ENCODE peak calls at places on chromosomes 16 and 17, in five cellular contexts. P, Y, A, E and N are unnamed samples.
A peak's percentile ranks its signal among the peaks of the same experiment; 100 is the strongest.

GRCh38 chr17:8091033-8091687 is 3.6 kb upstream of the ALOX12B start:
- ATAC-seq in P (no peak), Y (no peak), A (no peak), E (peak; percentile 90), N (no peak)

GRCh38 chr17:3603870-3604259 is 5.3 kb downstream of the TRPV1 start:
- ATAC-seq in P (no peak), Y (no peak), A (peak; percentile 13), E (no peak), N (peak; percentile 13)

GRCh38 chr17:31095239-31096105 is 695 bp downstream of the NF1 start:
- ATAC-seq in P (peak; percentile 72), Y (peak; percentile 57), A (peak; percentile 80), E (peak; percentile 63), N (peak; percentile 36)

GRCh38 chr17:59804910-59805381 is 87.8 kb downstream of the TUBD1 start:
- ATAC-seq in P (peak; percentile 72), Y (no peak), A (peak; percentile 29), E (peak; percentile 61), N (no peak)

GRCh38 chr17:63967953-63968352 is 4.8 kb downstream of the SCN4A start:
- ATAC-seq in P (peak; percentile 70), Y (no peak), A (no peak), E (no peak), N (no peak)

GRCh38 chr16:69404275-69404805 is 18.5 kb upstream of the TERF2 start:
- ATAC-seq in P (peak; percentile 55), Y (peak; percentile 92), A (peak; percentile 85), E (no peak), N (peak; percentile 51)

GRCh38 chr16:23035240-23035639 is 114.0 kb downstream of the USP31 start:
- ATAC-seq in P (no peak), Y (no peak), A (no peak), E (no peak), N (no peak)

GRCh38 chr17:61378658-61379456 is 20.8 kb upstream of the TBX2 start:
- ATAC-seq in P (no peak), Y (peak; percentile 77), A (no peak), E (no peak), N (no peak)

GRCh38 chr17:48564200-48565023 is 13.7 kb downstream of the HOXB4 start:
- ATAC-seq in P (no peak), Y (no peak), A (no peak), E (no peak), N (peak; percentile 66)

DNA sequence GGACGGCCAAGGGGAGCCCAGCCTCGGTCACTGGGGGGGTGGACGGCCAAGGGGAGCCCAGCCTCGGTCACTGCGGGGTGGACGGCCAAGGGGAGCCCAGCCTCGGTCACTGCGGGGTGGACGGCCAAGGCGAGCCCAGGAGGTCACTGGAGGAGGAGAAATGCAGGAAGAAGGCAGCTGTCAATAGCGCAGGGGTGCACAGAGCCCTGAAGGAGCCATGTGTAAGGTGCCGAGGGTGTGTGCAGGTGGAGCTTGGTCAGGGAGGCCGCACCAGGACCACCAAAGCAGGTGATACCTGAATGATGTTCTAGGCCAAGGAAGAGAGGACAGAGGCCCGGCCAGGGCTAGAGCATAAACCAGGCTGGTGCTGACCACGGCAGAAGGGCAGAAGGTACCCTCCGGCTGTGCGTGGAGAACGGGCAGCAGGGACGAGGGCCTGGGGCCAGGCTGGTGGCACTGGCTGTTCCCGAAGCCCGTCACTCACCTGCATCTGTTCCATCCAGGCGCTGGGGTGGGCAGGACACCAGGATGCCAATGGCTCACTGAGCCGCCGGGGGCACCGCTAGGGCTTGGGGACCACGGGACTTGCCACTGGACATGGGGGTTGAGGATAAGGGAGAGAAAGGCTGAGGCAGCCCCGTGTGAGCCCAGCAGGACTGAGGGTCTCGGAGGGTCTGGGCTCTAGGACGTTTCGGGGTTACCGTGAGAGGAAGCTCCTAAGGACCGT is 5.9 kb upstream of the CCDC57 start:
- ATAC-seq in P (no peak), Y (no peak), A (no peak), E (no peak), N (no peak)
- H3K27ac ChIP-seq in P (peak overlapping the region; percentile 98), Y (no peak overlapping the region), A (peak overlapping the region; percentile 96), E (no peak overlapping the region), N (no peak overlapping the region)

DNA sequence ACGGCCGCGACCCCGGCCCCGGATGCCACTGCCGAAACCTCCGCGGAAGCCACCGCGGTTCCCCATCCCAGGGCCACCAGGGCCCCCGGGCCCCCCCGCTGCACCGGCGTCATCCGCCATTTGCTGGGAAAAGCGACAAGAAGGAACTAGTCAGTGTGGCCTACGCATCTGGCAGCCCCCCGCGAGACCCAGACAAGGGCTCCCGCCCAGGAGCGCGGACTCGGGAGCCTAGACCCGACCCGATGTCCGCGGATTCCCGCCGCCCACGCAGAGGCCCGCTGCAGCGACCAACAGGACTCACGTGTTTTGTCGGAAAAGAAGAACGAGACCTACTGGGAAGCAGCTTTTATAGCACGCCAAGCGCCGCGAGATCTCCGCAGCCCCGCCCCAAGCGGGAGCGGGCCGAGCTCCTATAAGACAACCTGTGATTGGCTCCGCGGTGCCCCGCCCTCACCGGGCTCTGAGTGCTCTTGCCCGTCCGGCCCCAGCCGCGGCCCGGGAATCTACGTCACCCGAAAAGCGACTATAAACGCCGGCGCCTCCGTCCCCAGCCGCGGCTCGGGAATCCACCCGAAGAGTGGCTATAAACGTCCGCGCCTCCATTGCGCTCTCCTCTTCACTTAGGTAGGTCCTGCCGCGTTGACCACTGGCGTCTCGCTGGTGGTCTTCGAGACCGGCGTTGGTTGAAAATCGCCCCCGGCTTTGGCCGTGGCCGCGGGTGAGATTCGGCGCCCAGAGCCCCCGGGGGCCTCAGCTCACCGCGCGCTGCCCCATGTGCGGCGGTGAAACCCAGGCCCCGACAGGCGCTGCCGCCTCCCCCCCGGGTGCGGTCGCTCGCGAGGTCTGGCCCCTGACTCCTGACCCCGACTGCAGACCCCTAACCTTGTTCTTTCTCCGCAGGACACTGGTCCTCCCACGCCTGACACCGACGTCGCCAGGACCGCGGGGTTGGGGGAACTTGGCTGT is at the start of gene RPS2:
- ATAC-seq in P (peak; percentile 73), Y (peak; percentile 61), A (peak; percentile 81), E (peak; percentile 80), N (peak; percentile 99)
- TF ChIP-seq EP300 in P (no peak), Y (no peak), A (no peak), E (no peak), N (no peak)

DNA sequence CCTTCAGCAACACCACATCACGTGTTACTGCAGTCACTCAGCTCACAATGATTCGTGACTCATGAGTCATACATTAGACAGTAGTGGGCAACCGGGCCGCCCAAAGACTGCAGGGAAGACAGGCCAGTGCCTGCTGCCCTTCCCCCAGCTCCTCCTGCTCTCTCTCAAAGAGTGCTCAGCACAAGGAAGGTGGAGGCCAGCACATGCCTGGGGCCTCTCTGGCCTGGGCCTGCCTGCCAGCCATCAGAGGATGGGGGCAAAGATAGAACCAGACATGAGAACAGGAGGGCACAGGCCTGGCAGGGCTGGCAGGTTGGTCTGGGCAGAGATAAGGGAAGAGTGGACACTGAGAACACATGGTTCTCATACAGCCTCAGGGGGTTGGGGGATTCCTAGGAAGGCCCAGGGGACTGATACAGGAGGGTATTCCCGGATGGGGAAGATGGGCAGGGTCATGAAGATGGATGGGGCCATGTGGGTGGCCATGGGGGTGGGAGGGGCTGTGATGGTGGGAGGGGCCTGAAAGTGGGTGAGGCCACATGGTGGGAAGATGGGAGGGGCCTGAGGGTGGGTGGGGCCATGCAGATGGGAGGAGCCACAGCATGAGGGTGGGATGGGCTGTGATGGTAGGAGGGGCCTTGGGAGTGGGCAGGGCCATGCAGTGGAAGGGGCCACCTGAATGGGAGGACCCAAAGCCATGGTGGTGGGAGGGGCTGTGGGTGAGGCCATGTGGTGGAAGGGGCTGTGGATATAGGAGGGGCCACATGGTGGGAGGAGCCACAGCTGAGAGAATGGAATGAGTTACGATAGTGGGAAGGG is 29.0 kb downstream of the KATNB1 start:
- ATAC-seq in P (peak; percentile 100), Y (peak; percentile 57), A (peak; percentile 87), E (peak; percentile 84), N (no peak)
- H3K27ac ChIP-seq in P (peak overlapping the region; percentile 18), Y (no peak overlapping the region), A (peak overlapping the region; percentile 91), E (no peak overlapping the region), N (no peak overlapping the region)

GRCh38 chr16:71229344-71229743 is 1.2 kb downstream of the HYDIN start:
- ATAC-seq in P (no peak), Y (no peak), A (no peak), E (no peak), N (no peak)

GRCh38 chr16:71225145-71225544 is 5.4 kb downstream of the HYDIN start:
- ATAC-seq in P (no peak), Y (no peak), A (no peak), E (no peak), N (no peak)

GRCh38 chr16:71226229-71227141 is 4.0 kb downstream of the HYDIN start:
- ATAC-seq in P (no peak), Y (no peak), A (no peak), E (no peak), N (no peak)

GRCh38 chr16:71230122-71230845 is at the start of gene HYDIN:
- ATAC-seq in P (peak; percentile 85), Y (peak; percentile 74), A (peak; percentile 97), E (no peak), N (no peak)
- TF ChIP-seq EP300 in P (no peak), Y (no peak), A (no peak), E (no peak), N (no peak)

DNA sequence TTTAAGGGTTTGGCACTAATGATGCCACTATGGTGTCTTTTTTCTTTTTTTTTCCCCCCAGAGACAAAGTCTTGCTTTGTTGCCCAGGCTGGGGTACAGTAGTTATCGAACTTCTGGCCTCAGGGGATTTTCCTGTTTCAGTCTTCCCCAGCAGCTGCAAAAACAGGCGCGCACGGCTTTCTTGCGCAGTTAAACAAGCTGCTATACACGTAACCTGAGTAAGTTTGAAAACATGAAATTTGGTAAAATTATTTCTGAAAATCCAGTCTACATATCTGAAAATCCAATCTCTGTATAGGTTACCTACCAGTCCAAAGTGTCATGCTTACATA is 11.8 kb downstream of the TEX14 start:
- ATAC-seq in P (peak; percentile 13), Y (no peak), A (no peak), E (peak; percentile 26), N (no peak)
- H3K27ac ChIP-seq in P (peak overlapping the region; percentile 92), Y (no peak overlapping the region), A (no peak overlapping the region), E (peak overlapping the region; percentile 33), N (no peak overlapping the region)

DNA sequence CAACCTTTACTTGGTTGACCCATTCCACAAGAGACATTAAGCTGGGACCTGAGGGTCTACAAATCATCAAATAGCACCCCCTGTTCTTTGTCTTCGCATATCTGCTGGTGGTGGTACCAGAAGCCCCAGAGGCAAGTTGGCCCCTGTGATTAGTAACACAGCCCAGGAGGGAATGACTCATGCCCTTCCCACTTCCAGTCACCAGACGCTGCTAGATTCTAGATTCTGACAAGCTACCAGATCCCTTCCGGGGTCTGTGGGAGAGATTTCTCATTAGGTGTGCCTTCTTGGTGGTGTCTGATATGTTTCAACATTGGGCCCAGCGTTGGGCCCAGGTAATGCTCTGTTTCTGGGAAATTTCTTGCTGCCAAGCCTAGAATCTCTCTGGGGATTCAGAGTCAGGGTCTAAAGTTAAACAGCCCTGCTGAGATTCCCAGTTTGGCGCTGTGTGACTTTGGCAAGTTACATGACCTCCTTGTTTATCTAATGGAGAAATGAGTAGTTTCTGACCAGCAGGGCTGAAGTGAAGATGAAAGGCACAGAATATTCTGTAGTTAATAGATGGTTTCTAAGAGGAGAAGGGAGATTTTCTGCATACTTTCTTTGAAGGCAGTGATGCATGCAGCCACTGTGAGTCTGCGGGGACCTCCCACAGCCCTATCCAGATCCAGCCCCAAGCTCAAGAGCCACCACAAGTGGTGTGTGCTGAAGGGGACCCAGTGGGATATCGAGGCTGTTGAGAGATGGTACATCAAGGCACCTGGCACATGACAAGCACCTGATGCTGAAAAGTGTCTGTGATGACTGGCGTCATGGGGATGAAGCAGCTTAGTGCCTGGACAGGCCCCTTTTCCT is 3.9 kb downstream of the TRPV2 start:
- ATAC-seq in P (peak; percentile 62), Y (peak; percentile 27), A (peak; percentile 77), E (peak; percentile 49), N (peak; percentile 65)
- TF ChIP-seq EP300 in P (peak; percentile 72), Y (no peak), A (no peak), E (no peak), N (no peak)

GRCh38 chr16:3143189-3143588 is 8.4 kb downstream of the ZNF213 start:
- ATAC-seq in P (no peak), Y (no peak), A (no peak), E (no peak), N (no peak)
- H3K27ac ChIP-seq in P (no peak overlapping the region), Y (peak overlapping the region; percentile 40), A (no peak overlapping the region), E (no peak overlapping the region), N (no peak overlapping the region)